ENCODE peak calls at places on chromosomes 7 and 10, in nine cellular contexts. One of them, this sample, is unnamed. For H3K9me2, the result is how much of the 10 kb centered on the place peaks cover.

GRCh38 chr10:90319188-90319914 is 538.5 kb downstream of the HTR7 start:
- DNase-seq in hepatocyte: peak
- DNase-seq in GM23338: peak
- DNase-seq in MM.1S: no peak
- DNase-seq in SK-N-SH: no peak
- DNase-seq in PC-3: peak
- DNase-seq in HCT116: peak
- DNase-seq in GM23248: peak
- DNase-seq in OCI-LY7: no peak
- DNase-seq in this sample: no peak

GRCh38 chr10:118505363-118505762 is 90.1 kb downstream of the PRLHR start:
- DNase-seq in OCI-LY7: no peak
- DNase-seq in hepatocyte: no peak
- DNase-seq in PC-3: no peak
- DNase-seq in GM23248: no peak
- DNase-seq in MM.1S: no peak
- DNase-seq in SK-N-SH: no peak
- DNase-seq in GM23338: no peak
- DNase-seq in HCT116: no peak
- DNase-seq in this sample: no peak

GRCh38 chr7:121744319-121744718 is 128.6 kb upstream of the PTPRZ1 start:
- DNase-seq in GM23338: no peak
- DNase-seq in hepatocyte: no peak
- DNase-seq in MM.1S: peak
- DNase-seq in PC-3: no peak
- DNase-seq in HCT116: no peak
- DNase-seq in OCI-LY7: no peak
- DNase-seq in SK-N-SH: no peak
- DNase-seq in GM23248: no peak
- DNase-seq in this sample: no peak

GRCh38 chr7:128452552-128452951 is 3.1 kb upstream of the HILPDA start:
- DNase-seq in GM23248: no peak
- DNase-seq in MM.1S: no peak
- DNase-seq in hepatocyte: no peak
- DNase-seq in SK-N-SH: no peak
- DNase-seq in GM23338: no peak
- DNase-seq in HCT116: no peak
- DNase-seq in PC-3: no peak
- DNase-seq in OCI-LY7: no peak
- DNase-seq in this sample: no peak

GRCh38 chr10:68602434-68602833 is 42.3 kb downstream of the TET1 start:
- DNase-seq in OCI-LY7: no peak
- DNase-seq in GM23338: no peak
- DNase-seq in GM23248: no peak
- DNase-seq in SK-N-SH: no peak
- DNase-seq in MM.1S: no peak
- DNase-seq in hepatocyte: no peak
- DNase-seq in PC-3: peak
- DNase-seq in HCT116: no peak
- DNase-seq in this sample: no peak

GRCh38 chr10:4285121-4285520 is 500.1 kb upstream of the KLF6 start:
- DNase-seq in GM23338: no peak
- DNase-seq in SK-N-SH: no peak
- DNase-seq in OCI-LY7: no peak
- DNase-seq in PC-3: no peak
- DNase-seq in HCT116: no peak
- DNase-seq in MM.1S: no peak
- DNase-seq in GM23248: no peak
- DNase-seq in hepatocyte: no peak
- DNase-seq in this sample: no peak

GRCh38 chr7:15686209-15686956 is at the start of gene MEOX2:
- DNase-seq in GM23338: peak
- DNase-seq in PC-3: no peak
- DNase-seq in GM23248: peak
- DNase-seq in MM.1S: no peak
- DNase-seq in OCI-LY7: no peak
- DNase-seq in SK-N-SH: peak
- DNase-seq in HCT116: no peak
- DNase-seq in hepatocyte: peak
- DNase-seq in this sample: no peak

GRCh38 chr10:123585477-123586445 is 80.4 kb upstream of the GPR26 start:
- DNase-seq in SK-N-SH: no peak
- DNase-seq in OCI-LY7: no peak
- DNase-seq in GM23248: no peak
- DNase-seq in HCT116: no peak
- DNase-seq in PC-3: no peak
- DNase-seq in hepatocyte: no peak
- DNase-seq in MM.1S: no peak
- DNase-seq in GM23338: peak
- DNase-seq in this sample: no peak

GRCh38 chr7:44385384-44386138 is 60.2 kb upstream of the CAMK2B start:
- DNase-seq in GM23338: no peak
- DNase-seq in GM23248: no peak
- DNase-seq in OCI-LY7: no peak
- DNase-seq in HCT116: no peak
- DNase-seq in SK-N-SH: no peak
- DNase-seq in PC-3: no peak
- DNase-seq in hepatocyte: no peak
- DNase-seq in MM.1S: no peak
- DNase-seq in this sample: no peak

GRCh38 chr7:157875230-157876179 is 538.7 kb downstream of the DNAJB6 start:
- DNase-seq in hepatocyte: peak
- DNase-seq in MM.1S: no peak
- DNase-seq in SK-N-SH: peak
- DNase-seq in GM23338: peak
- DNase-seq in PC-3: peak
- DNase-seq in GM23248: peak
- DNase-seq in OCI-LY7: peak
- DNase-seq in HCT116: peak
- DNase-seq in this sample: peak

GRCh38 chr7:157873181-157873580 is 536.4 kb downstream of the DNAJB6 start:
- DNase-seq in OCI-LY7: no peak
- DNase-seq in HCT116: no peak
- DNase-seq in GM23248: no peak
- DNase-seq in MM.1S: no peak
- DNase-seq in PC-3: no peak
- DNase-seq in hepatocyte: no peak
- DNase-seq in SK-N-SH: no peak
- DNase-seq in GM23338: no peak
- DNase-seq in this sample: no peak

GRCh38 chr7:157874208-157874816 is 537.5 kb downstream of the DNAJB6 start:
- DNase-seq in hepatocyte: no peak
- DNase-seq in GM23338: no peak
- DNase-seq in HCT116: no peak
- DNase-seq in PC-3: no peak
- DNase-seq in SK-N-SH: no peak
- DNase-seq in GM23248: no peak
- DNase-seq in OCI-LY7: no peak
- DNase-seq in MM.1S: no peak
- DNase-seq in this sample: no peak

GRCh38 chr7:157873664-157874063 is 536.9 kb downstream of the DNAJB6 start:
- DNase-seq in OCI-LY7: no peak
- DNase-seq in SK-N-SH: no peak
- DNase-seq in HCT116: no peak
- DNase-seq in hepatocyte: no peak
- DNase-seq in MM.1S: no peak
- DNase-seq in GM23248: no peak
- DNase-seq in GM23338: no peak
- DNase-seq in PC-3: no peak
- DNase-seq in this sample: no peak

DNA sequence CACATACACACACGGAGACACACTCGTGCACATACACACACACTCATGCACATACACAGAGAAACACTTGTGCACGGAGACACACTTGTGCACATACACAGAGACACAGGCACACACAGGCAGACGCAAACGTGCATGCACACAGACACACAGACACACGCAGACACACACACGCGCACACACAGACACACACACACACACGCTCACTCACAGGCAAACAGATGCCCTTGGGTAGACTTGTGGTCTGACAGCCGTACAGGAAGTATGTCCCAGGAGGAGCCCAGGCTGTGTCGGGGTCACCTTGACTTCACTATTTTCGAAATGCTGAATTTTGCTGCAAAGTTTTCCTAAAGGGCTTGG is 538.0 kb downstream of the DNAJB6 start:
- DNase-seq in hepatocyte: no peak
- DNase-seq in GM23248: no peak
- DNase-seq in HCT116: no peak
- DNase-seq in GM23338: no peak
- DNase-seq in SK-N-SH: no peak
- DNase-seq in PC-3: no peak
- DNase-seq in MM.1S: no peak
- DNase-seq in OCI-LY7: no peak
- DNase-seq in this sample: no peak
- H3K9me2 ChIP-seq in hepatocyte: under half
- H3K9me2 ChIP-seq in GM23248: under half
- H3K9me2 ChIP-seq in HCT116: under half
- H3K9me2 ChIP-seq in GM23338: under half
- H3K9me2 ChIP-seq in SK-N-SH: under half
- H3K9me2 ChIP-seq in PC-3: under half
- H3K9me2 ChIP-seq in MM.1S: under half
- H3K9me2 ChIP-seq in OCI-LY7: under half
- H3K9me2 ChIP-seq in this sample: under half

GRCh38 chr7:70915067-70915466 is 216.9 kb upstream of the GALNT17 start:
- DNase-seq in HCT116: no peak
- DNase-seq in MM.1S: no peak
- DNase-seq in SK-N-SH: no peak
- DNase-seq in GM23248: no peak
- DNase-seq in OCI-LY7: no peak
- DNase-seq in GM23338: no peak
- DNase-seq in PC-3: no peak
- DNase-seq in hepatocyte: no peak
- DNase-seq in this sample: no peak
- H3K9me2 ChIP-seq in HCT116: under half
- H3K9me2 ChIP-seq in MM.1S: under half
- H3K9me2 ChIP-seq in SK-N-SH: under half
- H3K9me2 ChIP-seq in GM23248: under half
- H3K9me2 ChIP-seq in OCI-LY7: under half
- H3K9me2 ChIP-seq in GM23338: under half
- H3K9me2 ChIP-seq in PC-3: under half
- H3K9me2 ChIP-seq in hepatocyte: under half
- H3K9me2 ChIP-seq in this sample: under half

GRCh38 chr10:96935148-96935547 is 103.0 kb downstream of the LCOR start:
- DNase-seq in MM.1S: no peak
- DNase-seq in hepatocyte: no peak
- DNase-seq in PC-3: no peak
- DNase-seq in SK-N-SH: no peak
- DNase-seq in GM23338: no peak
- DNase-seq in OCI-LY7: no peak
- DNase-seq in GM23248: no peak
- DNase-seq in HCT116: no peak
- DNase-seq in this sample: no peak
- H3K9me2 ChIP-seq in MM.1S: under half
- H3K9me2 ChIP-seq in hepatocyte: under half
- H3K9me2 ChIP-seq in PC-3: under half
- H3K9me2 ChIP-seq in SK-N-SH: under half
- H3K9me2 ChIP-seq in GM23338: under half
- H3K9me2 ChIP-seq in OCI-LY7: under half
- H3K9me2 ChIP-seq in GM23248: under half
- H3K9me2 ChIP-seq in HCT116: under half
- H3K9me2 ChIP-seq in this sample: under half

GRCh38 chr10:129033790-129034272 is 433.2 kb upstream of the MGMT start:
- DNase-seq in MM.1S: no peak
- DNase-seq in SK-N-SH: no peak
- DNase-seq in PC-3: no peak
- DNase-seq in HCT116: no peak
- DNase-seq in GM23248: no peak
- DNase-seq in hepatocyte: no peak
- DNase-seq in GM23338: no peak
- DNase-seq in OCI-LY7: no peak
- DNase-seq in this sample: no peak
- H3K9me2 ChIP-seq in MM.1S: under half
- H3K9me2 ChIP-seq in SK-N-SH: under half
- H3K9me2 ChIP-seq in PC-3: under half
- H3K9me2 ChIP-seq in HCT116: under half
- H3K9me2 ChIP-seq in GM23248: under half
- H3K9me2 ChIP-seq in hepatocyte: under half
- H3K9me2 ChIP-seq in GM23338: under half
- H3K9me2 ChIP-seq in OCI-LY7: under half
- H3K9me2 ChIP-seq in this sample: under half

GRCh38 chr7:31370610-31371009 is 30.1 kb upstream of the NEUROD6 start:
- DNase-seq in GM23338: no peak
- DNase-seq in SK-N-SH: peak
- DNase-seq in HCT116: no peak
- DNase-seq in OCI-LY7: no peak
- DNase-seq in hepatocyte: no peak
- DNase-seq in MM.1S: no peak
- DNase-seq in PC-3: no peak
- DNase-seq in GM23248: no peak
- DNase-seq in this sample: no peak
- H3K9me2 ChIP-seq in GM23338: under half
- H3K9me2 ChIP-seq in SK-N-SH: under half
- H3K9me2 ChIP-seq in HCT116: under half
- H3K9me2 ChIP-seq in OCI-LY7: under half
- H3K9me2 ChIP-seq in hepatocyte: under half
- H3K9me2 ChIP-seq in MM.1S: under half
- H3K9me2 ChIP-seq in PC-3: under half
- H3K9me2 ChIP-seq in GM23248: under half
- H3K9me2 ChIP-seq in this sample: under half

DNA sequence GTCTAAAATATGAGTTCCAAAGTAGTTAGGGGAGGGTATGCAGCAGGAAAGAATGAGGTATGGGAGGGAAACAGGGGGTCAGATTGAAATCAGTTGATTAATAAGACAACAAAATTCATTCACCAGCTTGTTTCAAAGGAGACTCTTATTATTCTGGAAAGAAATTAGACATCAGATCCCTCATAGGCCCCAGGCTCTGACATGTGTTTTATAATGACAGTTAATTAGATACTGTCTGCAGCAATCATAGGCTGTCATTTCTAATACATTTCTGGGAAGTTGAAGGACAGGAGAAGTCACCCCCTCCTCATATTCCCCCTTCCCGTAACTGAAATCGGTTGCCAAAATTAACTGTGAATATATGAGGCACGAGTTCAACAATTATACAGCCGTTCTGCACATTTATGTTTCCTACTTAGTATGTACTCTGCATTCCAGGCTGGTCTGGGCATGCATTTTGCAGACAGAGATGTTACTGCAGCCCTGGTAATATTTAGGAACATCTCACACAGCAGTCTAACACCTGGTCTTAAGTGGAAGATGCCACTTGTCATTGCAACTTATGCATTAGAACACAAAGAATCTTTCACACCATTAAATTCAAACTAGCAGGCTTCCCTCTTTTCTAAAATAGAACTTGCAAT is 355.2 kb upstream of the LRGUK start:
- DNase-seq in MM.1S: no peak
- DNase-seq in SK-N-SH: peak
- DNase-seq in OCI-LY7: no peak
- DNase-seq in PC-3: no peak
- DNase-seq in hepatocyte: no peak
- DNase-seq in GM23338: no peak
- DNase-seq in HCT116: no peak
- DNase-seq in GM23248: no peak
- DNase-seq in this sample: no peak
- H3K9me2 ChIP-seq in MM.1S: under half
- H3K9me2 ChIP-seq in SK-N-SH: under half
- H3K9me2 ChIP-seq in OCI-LY7: under half
- H3K9me2 ChIP-seq in PC-3: under half
- H3K9me2 ChIP-seq in hepatocyte: under half
- H3K9me2 ChIP-seq in GM23338: under half
- H3K9me2 ChIP-seq in HCT116: under half
- H3K9me2 ChIP-seq in GM23248: under half
- H3K9me2 ChIP-seq in this sample: under half

This sample was measured in Karpas-422.